ENCODE peak calls at places on chromosomes 3 and 15, in seven cellular contexts. R is MCF 10A, Z is T follicular helper cell, L is iPS DF 6.9, J is GM06990, B is psoas muscle, P is Daoy. G is an unnamed sample.
A peak's percentile ranks its signal among the peaks of the same experiment; 100 is the strongest.

GRCh38 chr15:71115567-71116351 is 488 bp downstream of the THSD4 start:
- DNase-seq in B (peak; percentile 42), Z (no peak), P (peak; percentile 65), L (no peak), J (peak; percentile 40), R (peak; percentile 64), G (no peak)

GRCh38 chr3:49177073-49177472 is 5.7 kb downstream of the KLHDC8B start:
- DNase-seq in P (no peak), Z (no peak), R (no peak), J (no peak), B (no peak), L (no peak), G (no peak)

GRCh38 chr3:97817965-97818364 is 3.8 kb upstream of the CRYBG3 start:
- DNase-seq in B (no peak), Z (no peak), J (no peak), R (no peak), L (no peak), P (no peak), G (no peak)

GRCh38 chr3:138946554-138947302 is at the start of the genes FOXL2 and FOXL2NB:
- DNase-seq in J (no peak), R (no peak), Z (no peak), B (no peak), L (no peak), P (peak; percentile 95), G (peak; percentile 54)

GRCh38 chr3:164465172-164465571 is 613.1 kb downstream of the SI start:
- DNase-seq in L (no peak), Z (no peak), B (no peak), P (no peak), R (peak; percentile 20), J (no peak), G (no peak)

GRCh38 chr3:178223876-178224275 is 312.4 kb upstream of the KCNMB2 start:
- DNase-seq in L (no peak), J (no peak), Z (no peak), P (no peak), B (no peak), R (no peak), G (no peak)

GRCh38 chr3:140363801-140364200 is 314.1 kb upstream of the TRIM42 start:
- DNase-seq in R (peak; percentile 47), B (no peak), J (no peak), L (no peak), P (peak; percentile 80), Z (no peak), G (no peak)

GRCh38 chr3:146972726-146973125 is 367.6 kb upstream of the PLSCR5 start:
- DNase-seq in B (no peak), Z (no peak), R (no peak), L (no peak), P (peak; percentile 4), J (no peak), G (no peak)

GRCh38 chr3:153595186-153595815 is 433.3 kb downstream of the RAP2B start:
- DNase-seq in P (no peak), R (peak; percentile 63), Z (no peak), J (no peak), L (peak; percentile 25), B (no peak), G (no peak)

GRCh38 chr3:148344522-148344921 is 353.2 kb upstream of the AGTR1 start:
- DNase-seq in R (no peak), P (no peak), Z (no peak), L (no peak), J (no peak), B (no peak), G (no peak)

GRCh38 chr15:100918690-100919480 is at the start of gene LRRK1:
- DNase-seq in B (peak; percentile 51), R (peak; percentile 46), L (no peak), J (peak; percentile 77), Z (no peak), P (peak; percentile 50), G (peak; percentile 55)

GRCh38 chr3:196949750-196950149 is 7.4 kb upstream of the NCBP2 start:
- DNase-seq in B (no peak), J (no peak), Z (no peak), L (no peak), P (no peak), R (no peak), G (no peak)

GRCh38 chr15:66151809-66152208 is 101.7 kb downstream of the MEGF11 start:
- DNase-seq in Z (no peak), R (no peak), B (no peak), P (no peak), L (peak; percentile 16), J (no peak), G (no peak)

G was measured in activated naive CD8-positive, alpha-beta T cell treated with anti-CD3 and anti-CD28 coated beads, Interleukin-2, amount 10 ng/mL, durations not matched to agents 7 days and 5 days.